ENCODE peak calls at places on chromosomes 11 and 22, in four cellular contexts. X is GM13977, N is left ventricle myocardium inferior, W is Peyer's patch. B is an unnamed sample.

GRCh38 chr11:93216511-93217121 is 18.8 kb upstream of the SLC36A4 start:
- DNase-seq in X (no peak), W (no peak), N (no peak), B (no peak)

GRCh38 chr11:133726576-133726975 is 118.7 kb downstream of the SPATA19 start:
- DNase-seq in W (no peak), X (no peak), N (no peak), B (no peak)

GRCh38 chr11:114925591-114925990 is 247.3 kb downstream of the NXPE2 start:
- DNase-seq in X (no peak), N (no peak), W (no peak), B (no peak)

GRCh38 chr11:111320728-111321568 is 22.6 kb downstream of the POU2AF3 start:
- DNase-seq in W (no peak), N (no peak), X (no peak), B (no peak)

GRCh38 chr11:92979176-92979575 is 9.7 kb downstream of the MTNR1B start:
- DNase-seq in X (no peak), W (no peak), N (no peak), B (no peak)

GRCh38 chr11:31844351-31844750 is 33.2 kb upstream of the PAX6 start:
- DNase-seq in N (no peak), W (no peak), X (no peak), B (no peak)

GRCh38 chr22:49108636-49109315 is 718.9 kb downstream of the BRD1 start:
- DNase-seq in N (no peak), X (no peak), W (no peak), B (no peak)

GRCh38 chr11:67120881-67121710 is 2.0 kb downstream of the KDM2A start:
- DNase-seq in N (no peak), X (peak), W (peak), B (peak)

GRCh38 chr11:16603890-16604783 is 134.3 kb upstream of the C11orf58 start:
- DNase-seq in W (no peak), X (no peak), N (peak), B (peak)

GRCh38 chr22:50684986-50685385 is 12.4 kb downstream of the SHANK3 start:
- DNase-seq in W (no peak), N (no peak), X (no peak), B (no peak)

GRCh38 chr11:133810179-133810550 is 35.1 kb downstream of the SPATA19 start:
- DNase-seq in N (no peak), W (no peak), X (no peak), B (no peak)

GRCh38 chr22:30883586-30884145 is 84.9 kb downstream of the MORC2 start:
- DNase-seq in X (no peak), W (no peak), N (no peak), B (no peak)

GRCh38 chr22:33894515-33894914 is 25.8 kb downstream of the LARGE1 start:
- DNase-seq in W (no peak), N (no peak), X (no peak), B (no peak)

GRCh38 chr22:37577957-37578356 is 1.9 kb downstream of the LGALS2 start:
- DNase-seq in W (no peak), X (no peak), N (no peak), B (no peak)

GRCh38 chr22:39309364-39309861 is 10.0 kb downstream of the RPL3 start:
- DNase-seq in W (no peak), N (no peak), X (no peak), B (no peak)

GRCh38 chr11:65778431-65778900 is 2.3 kb downstream of the AP5B1 start:
- DNase-seq in W (peak), N (no peak), X (peak), B (no peak)

GRCh38 chr11:58574851-58575250 is 805 bp downstream of the LPXN start:
- DNase-seq in N (no peak), W (no peak), X (no peak), B (no peak)

GRCh38 chr22:22770280-22770871 is 117.2 kb upstream of the IGLL5 start:
- DNase-seq in W (peak), N (no peak), X (no peak), B (no peak)

GRCh38 chr11:99171330-99171729 is 150.6 kb downstream of the CNTN5 start:
- DNase-seq in W (no peak), X (no peak), N (no peak), B (no peak)

GRCh38 chr22:50186789-50187523 is 1.2 kb downstream of the TRABD start:
- DNase-seq in N (no peak), X (no peak), W (peak), B (no peak)

GRCh38 chr22:45476814-45477213 is 25.9 kb upstream of the FBLN1 start:
- DNase-seq in X (no peak), W (no peak), N (no peak), B (no peak)

GRCh38 chr11:60589611-60590010 is 74.4 kb downstream of the MS4A13 start:
- DNase-seq in N (no peak), X (no peak), W (no peak), B (no peak)

GRCh38 chr11:119077839-119078238 is 6.8 kb upstream of the HMBS start:
- DNase-seq in W (no peak), N (no peak), X (no peak), B (no peak)

GRCh38 chr11:43012606-43013005 is 299.2 kb upstream of the API5 start:
- DNase-seq in W (no peak), X (no peak), N (no peak), B (no peak)

GRCh38 chr11:74018331-74019005 is 9.6 kb upstream of the UCP3 start:
- DNase-seq in X (no peak), N (peak), W (peak), B (no peak)

GRCh38 chr22:43970037-43970747 is 14.9 kb downstream of the SAMM50 start:
- DNase-seq in N (no peak), X (no peak), W (no peak), B (no peak)

GRCh38 chr11:24093410-24093809 is 403.4 kb upstream of the LUZP2 start:
- DNase-seq in N (no peak), X (no peak), W (no peak), B (no peak)

GRCh38 chr11:31810779-31811647 is at the start of gene PAX6:
- DNase-seq in N (no peak), W (peak), X (peak), B (peak)

GRCh38 chr11:94652735-94653284 is 85.6 kb downstream of the PIWIL4 start:
- DNase-seq in W (no peak), N (no peak), X (no peak), B (no peak)

DNA sequence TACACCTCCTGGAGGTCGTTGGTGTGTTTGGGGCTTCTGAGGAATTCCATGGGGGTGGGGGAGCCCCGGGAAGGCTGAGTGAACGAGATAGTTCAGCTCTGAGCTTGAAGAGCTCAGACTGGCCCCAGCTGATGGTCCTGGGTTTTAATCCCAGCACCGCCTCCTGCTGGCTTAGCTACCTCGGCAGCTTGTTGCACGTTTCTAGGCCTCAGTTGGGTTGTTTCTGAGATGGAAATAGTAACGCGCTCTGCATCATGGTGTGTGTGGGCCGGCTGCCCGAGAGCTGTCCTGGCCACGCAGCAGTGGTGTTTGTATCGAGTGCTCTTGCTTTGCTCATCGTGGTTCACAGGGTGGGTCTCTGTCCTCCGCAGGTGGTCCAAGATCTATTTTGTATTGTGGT is 37.4 kb downstream of the TPCN2 start:
- DNase-seq in N (no peak), W (no peak), X (no peak), B (no peak)
- TF ChIP-seq CTCF in N (no peak), W (no peak), X (no peak), B (no peak)

GRCh38 chr22:29848115-29848514 is 10.0 kb upstream of the ASCC2 start:
- DNase-seq in N (no peak), W (no peak), X (no peak), B (no peak)
- TF ChIP-seq CTCF in N (no peak), W (no peak), X (no peak), B (no peak)

GRCh38 chr11:71372693-71373657 is 75.2 kb downstream of the DHCR7 start:
- DNase-seq in X (no peak), W (no peak), N (no peak), B (no peak)
- TF ChIP-seq CTCF in X (peak), W (peak), N (peak), B (no peak)

GRCh38 chr11:55942785-55943392 is 6.7 kb upstream of the OR5I1 start:
- DNase-seq in X (peak), N (no peak), W (no peak), B (no peak)
- TF ChIP-seq CTCF in X (peak), N (peak), W (peak), B (peak)